ENCODE peak calls at places on chromosomes 4 and X, in four cellular contexts. C, J, A and K are unnamed samples.

GRCh38 chr4:6250235-6250983 is 19.2 kb upstream of the WFS1 start:
- DNase-seq in C (no peak), J (no peak), A (peak), K (peak)

GRCh38 chrX:153662266-153662665 is 11.3 kb downstream of the PNCK start:
- DNase-seq in A (peak), J (no peak), C (no peak), K (peak)

GRCh38 chr4:40305329-40306193 is 29.6 kb upstream of the CHRNA9 start:
- DNase-seq in J (no peak), A (peak), C (no peak), K (no peak)

GRCh38 chr4:103429283-103429682 is 231.1 kb upstream of the CENPE start:
- DNase-seq in J (no peak), C (no peak), A (peak), K (no peak)

GRCh38 chrX:34849371-34849770 is 93.2 kb upstream of the FAM47B start:
- DNase-seq in A (no peak), J (no peak), C (no peak), K (peak)

GRCh38 chr4:15805583-15806517 is 27.7 kb downstream of the CD38 start:
- DNase-seq in J (no peak), A (peak), C (peak), K (peak)

GRCh38 chr4:137934046-137934445 is 308.1 kb downstream of the SLC7A11 start:
- DNase-seq in J (no peak), A (no peak), C (no peak), K (no peak)

GRCh38 chr4:73922766-73923630 is 53.8 kb downstream of the CXCL1 start:
- DNase-seq in C (no peak), A (no peak), J (no peak), K (peak)

GRCh38 chr4:187840814-187841213 is 154.8 kb upstream of the ZFP42 start:
- DNase-seq in C (no peak), A (no peak), J (no peak), K (peak)

GRCh38 chr4:95061220-95061619 is 303.5 kb downstream of the BMPR1B start:
- DNase-seq in A (no peak), J (no peak), C (no peak), K (no peak)

GRCh38 chr4:82643994-82644730 is 82.4 kb upstream of the TMEM150C start:
- DNase-seq in J (no peak), C (no peak), A (no peak), K (peak)

GRCh38 chrX:45230410-45230809 is 29.7 kb upstream of the DIPK2B start:
- DNase-seq in C (no peak), A (no peak), J (no peak), K (no peak)

GRCh38 chr4:122131562-122132157 is 20.5 kb upstream of the BLTP1 start:
- DNase-seq in C (no peak), J (no peak), A (peak), K (no peak)

GRCh38 chrX:10507181-10507580 is 113.2 kb downstream of the MID1 start:
- DNase-seq in A (no peak), J (no peak), C (no peak), K (no peak)

GRCh38 chrX:100368167-100368566 is 41.9 kb downstream of the PCDH19 start:
- DNase-seq in J (no peak), A (no peak), C (no peak), K (peak)

GRCh38 chrX:16719334-16720084 is at the start of gene SYAP1:
- DNase-seq in A (peak), J (peak), C (peak), K (peak)

GRCh38 chrX:36867143-36867542 is 141.0 kb upstream of the FAM47C start:
- DNase-seq in A (no peak), C (no peak), J (no peak), K (peak)

GRCh38 chr4:20044502-20044911 is 207.2 kb upstream of the SLIT2 start:
- DNase-seq in J (no peak), A (no peak), C (no peak), K (peak)

GRCh38 chrX:78168065-78168464 is 28.6 kb upstream of the TAF9B start:
- DNase-seq in C (no peak), J (no peak), A (no peak), K (peak)

GRCh38 chrX:3548743-3549441 is 164.6 kb downstream of the PRKX start:
- DNase-seq in A (no peak), C (no peak), J (no peak), K (peak)

GRCh38 chrX:15376956-15377355 is 7.3 kb downstream of the VEGFD start:
- DNase-seq in C (no peak), J (no peak), A (no peak), K (no peak)

GRCh38 chr4:141858437-141858836 is 222.1 kb downstream of the IL15 start:
- DNase-seq in J (no peak), C (no peak), A (no peak), K (no peak)

GRCh38 chr4:127844605-127845116 is 36.0 kb upstream of the PLK4 start:
- DNase-seq in J (no peak), A (no peak), C (no peak), K (peak)